ENCODE peak calls at places on chromosomes 16 and 17, in eight cellular contexts. One of them, this sample, is unnamed.

GRCh38 chr17:65398036-65398787 is 163.2 kb downstream of the AXIN2 start:
- DNase-seq in iris pigment epithelial cell: no peak
- DNase-seq in lower lobe of right lung: no peak
- DNase-seq in HT1080: no peak
- DNase-seq in uterus: no peak
- DNase-seq in mesenchymal stem cell: no peak
- DNase-seq in PC-3: peak; percentile 63
- DNase-seq in stimulated activated CD4-positive, alpha-beta T cell treated with anti-CD3 and anti-CD28 coated beads, Interleukin-4, amount 100 ng/mL, for 1 hour: no peak
- DNase-seq in this sample: no peak

GRCh38 chr16:25212636-25213035 is 4.1 kb upstream of the AQP8 start:
- DNase-seq in stimulated activated CD4-positive, alpha-beta T cell treated with anti-CD3 and anti-CD28 coated beads, Interleukin-4, amount 100 ng/mL, for 1 hour: no peak
- DNase-seq in mesenchymal stem cell: no peak
- DNase-seq in uterus: no peak
- DNase-seq in iris pigment epithelial cell: no peak
- DNase-seq in HT1080: no peak
- DNase-seq in lower lobe of right lung: no peak
- DNase-seq in PC-3: no peak
- DNase-seq in this sample: no peak

GRCh38 chr17:3738562-3739295 is 15.0 kb downstream of the HASPIN start:
- DNase-seq in uterus: no peak
- DNase-seq in PC-3: peak; percentile 43
- DNase-seq in iris pigment epithelial cell: no peak
- DNase-seq in HT1080: no peak
- DNase-seq in stimulated activated CD4-positive, alpha-beta T cell treated with anti-CD3 and anti-CD28 coated beads, Interleukin-4, amount 100 ng/mL, for 1 hour: peak; percentile 77
- DNase-seq in lower lobe of right lung: peak; percentile 72
- DNase-seq in mesenchymal stem cell: no peak
- DNase-seq in this sample: no peak

GRCh38 chr16:10625595-10626357 is 45.4 kb upstream of the EMP2 start:
- DNase-seq in mesenchymal stem cell: no peak
- DNase-seq in stimulated activated CD4-positive, alpha-beta T cell treated with anti-CD3 and anti-CD28 coated beads, Interleukin-4, amount 100 ng/mL, for 1 hour: no peak
- DNase-seq in HT1080: peak; percentile 22
- DNase-seq in PC-3: peak; percentile 60
- DNase-seq in lower lobe of right lung: no peak
- DNase-seq in iris pigment epithelial cell: peak; percentile 38
- DNase-seq in uterus: no peak
- DNase-seq in this sample: no peak

GRCh38 chr16:22968931-22969330 is 155.0 kb downstream of the HS3ST2 start:
- DNase-seq in lower lobe of right lung: no peak
- DNase-seq in PC-3: no peak
- DNase-seq in mesenchymal stem cell: no peak
- DNase-seq in uterus: no peak
- DNase-seq in stimulated activated CD4-positive, alpha-beta T cell treated with anti-CD3 and anti-CD28 coated beads, Interleukin-4, amount 100 ng/mL, for 1 hour: no peak
- DNase-seq in iris pigment epithelial cell: no peak
- DNase-seq in HT1080: no peak
- DNase-seq in this sample: no peak

GRCh38 chr16:11128211-11129123 is 127.5 kb downstream of the SOCS1 start:
- DNase-seq in iris pigment epithelial cell: peak; percentile 62
- DNase-seq in mesenchymal stem cell: peak; percentile 84
- DNase-seq in PC-3: no peak
- DNase-seq in uterus: peak; percentile 56
- DNase-seq in HT1080: no peak
- DNase-seq in stimulated activated CD4-positive, alpha-beta T cell treated with anti-CD3 and anti-CD28 coated beads, Interleukin-4, amount 100 ng/mL, for 1 hour: no peak
- DNase-seq in lower lobe of right lung: no peak
- DNase-seq in this sample: peak; percentile 65

GRCh38 chr17:22517716-22518115 is 825.4 kb downstream of the KCNJ18 start:
- DNase-seq in lower lobe of right lung: no peak
- DNase-seq in HT1080: no peak
- DNase-seq in iris pigment epithelial cell: no peak
- DNase-seq in mesenchymal stem cell: no peak
- DNase-seq in PC-3: no peak
- DNase-seq in stimulated activated CD4-positive, alpha-beta T cell treated with anti-CD3 and anti-CD28 coated beads, Interleukin-4, amount 100 ng/mL, for 1 hour: no peak
- DNase-seq in uterus: no peak
- DNase-seq in this sample: no peak

GRCh38 chr16:29806096-29806579 is at the start of gene MAZ:
- DNase-seq in iris pigment epithelial cell: no peak
- DNase-seq in HT1080: no peak
- DNase-seq in mesenchymal stem cell: no peak
- DNase-seq in lower lobe of right lung: no peak
- DNase-seq in PC-3: no peak
- DNase-seq in stimulated activated CD4-positive, alpha-beta T cell treated with anti-CD3 and anti-CD28 coated beads, Interleukin-4, amount 100 ng/mL, for 1 hour: peak; percentile 79
- DNase-seq in uterus: no peak
- DNase-seq in this sample: no peak

GRCh38 chr17:80287806-80288579 is 27.3 kb downstream of the RNF213 start:
- DNase-seq in mesenchymal stem cell: no peak
- DNase-seq in iris pigment epithelial cell: no peak
- DNase-seq in HT1080: no peak
- DNase-seq in stimulated activated CD4-positive, alpha-beta T cell treated with anti-CD3 and anti-CD28 coated beads, Interleukin-4, amount 100 ng/mL, for 1 hour: no peak
- DNase-seq in lower lobe of right lung: peak; percentile 41
- DNase-seq in uterus: no peak
- DNase-seq in PC-3: no peak
- DNase-seq in this sample: no peak

GRCh38 chr17:74815067-74815466 is 38.9 kb upstream of the NAT9 start:
- DNase-seq in stimulated activated CD4-positive, alpha-beta T cell treated with anti-CD3 and anti-CD28 coated beads, Interleukin-4, amount 100 ng/mL, for 1 hour: no peak
- DNase-seq in HT1080: no peak
- DNase-seq in lower lobe of right lung: no peak
- DNase-seq in iris pigment epithelial cell: no peak
- DNase-seq in mesenchymal stem cell: no peak
- DNase-seq in PC-3: no peak
- DNase-seq in uterus: no peak
- DNase-seq in this sample: no peak

GRCh38 chr16:67661101-67661661 is 421 bp downstream of the PARD6A start:
- DNase-seq in PC-3: peak; percentile 45
- DNase-seq in iris pigment epithelial cell: peak; percentile 61
- DNase-seq in HT1080: no peak
- DNase-seq in uterus: no peak
- DNase-seq in lower lobe of right lung: no peak
- DNase-seq in mesenchymal stem cell: peak; percentile 77
- DNase-seq in stimulated activated CD4-positive, alpha-beta T cell treated with anti-CD3 and anti-CD28 coated beads, Interleukin-4, amount 100 ng/mL, for 1 hour: no peak
- DNase-seq in this sample: peak; percentile 22

GRCh38 chr17:39169101-39169500 is 3.1 kb upstream of the ARL5C start:
- DNase-seq in uterus: no peak
- DNase-seq in stimulated activated CD4-positive, alpha-beta T cell treated with anti-CD3 and anti-CD28 coated beads, Interleukin-4, amount 100 ng/mL, for 1 hour: no peak
- DNase-seq in iris pigment epithelial cell: no peak
- DNase-seq in lower lobe of right lung: no peak
- DNase-seq in mesenchymal stem cell: no peak
- DNase-seq in HT1080: no peak
- DNase-seq in PC-3: no peak
- DNase-seq in this sample: no peak

GRCh38 chr17:82156284-82156925 is 56.2 kb downstream of the CCDC57 start:
- DNase-seq in PC-3: no peak
- DNase-seq in mesenchymal stem cell: no peak
- DNase-seq in uterus: no peak
- DNase-seq in lower lobe of right lung: no peak
- DNase-seq in iris pigment epithelial cell: no peak
- DNase-seq in HT1080: no peak
- DNase-seq in stimulated activated CD4-positive, alpha-beta T cell treated with anti-CD3 and anti-CD28 coated beads, Interleukin-4, amount 100 ng/mL, for 1 hour: no peak
- DNase-seq in this sample: no peak

GRCh38 chr17:62804822-62805221 is 3.3 kb downstream of the MARCHF10 start:
- DNase-seq in lower lobe of right lung: no peak
- DNase-seq in iris pigment epithelial cell: peak; percentile 92
- DNase-seq in stimulated activated CD4-positive, alpha-beta T cell treated with anti-CD3 and anti-CD28 coated beads, Interleukin-4, amount 100 ng/mL, for 1 hour: no peak
- DNase-seq in mesenchymal stem cell: peak; percentile 84
- DNase-seq in HT1080: peak; percentile 81
- DNase-seq in uterus: no peak
- DNase-seq in PC-3: no peak
- DNase-seq in this sample: no peak

GRCh38 chr16:17466876-17467275 is 3.9 kb downstream of the XYLT1 start:
- DNase-seq in stimulated activated CD4-positive, alpha-beta T cell treated with anti-CD3 and anti-CD28 coated beads, Interleukin-4, amount 100 ng/mL, for 1 hour: no peak
- DNase-seq in mesenchymal stem cell: no peak
- DNase-seq in iris pigment epithelial cell: no peak
- DNase-seq in PC-3: no peak
- DNase-seq in lower lobe of right lung: no peak
- DNase-seq in HT1080: no peak
- DNase-seq in uterus: no peak
- DNase-seq in this sample: no peak

GRCh38 chr17:68456529-68457167 is 648 bp downstream of the WIPI1 start:
- DNase-seq in stimulated activated CD4-positive, alpha-beta T cell treated with anti-CD3 and anti-CD28 coated beads, Interleukin-4, amount 100 ng/mL, for 1 hour: no peak
- DNase-seq in uterus: peak; percentile 68
- DNase-seq in lower lobe of right lung: peak; percentile 80
- DNase-seq in iris pigment epithelial cell: peak; percentile 94
- DNase-seq in PC-3: peak; percentile 79
- DNase-seq in HT1080: peak; percentile 86
- DNase-seq in mesenchymal stem cell: peak; percentile 96
- DNase-seq in this sample: peak; percentile 78

GRCh38 chr17:60277258-60277657 is 114.7 kb downstream of the USP32 start:
- DNase-seq in HT1080: no peak
- DNase-seq in stimulated activated CD4-positive, alpha-beta T cell treated with anti-CD3 and anti-CD28 coated beads, Interleukin-4, amount 100 ng/mL, for 1 hour: no peak
- DNase-seq in PC-3: no peak
- DNase-seq in lower lobe of right lung: no peak
- DNase-seq in iris pigment epithelial cell: no peak
- DNase-seq in uterus: no peak
- DNase-seq in mesenchymal stem cell: no peak
- DNase-seq in this sample: no peak

GRCh38 chr16:65717006-65717720 is 595.3 kb upstream of the CDH11 start:
- DNase-seq in HT1080: no peak
- DNase-seq in iris pigment epithelial cell: no peak
- DNase-seq in mesenchymal stem cell: no peak
- DNase-seq in lower lobe of right lung: no peak
- DNase-seq in uterus: no peak
- DNase-seq in stimulated activated CD4-positive, alpha-beta T cell treated with anti-CD3 and anti-CD28 coated beads, Interleukin-4, amount 100 ng/mL, for 1 hour: no peak
- DNase-seq in PC-3: no peak
- DNase-seq in this sample: no peak

This sample was measured in heart right ventricle.